ENCODE peak calls at places on chromosomes 11 and 22, in five cellular contexts. I is HCT116, P is endothelial cell of umbilical vein, S is right lobe of liver, K is tibial nerve. V is an unnamed sample.

GRCh38 chr11:87421422-87421821 is 383.7 kb downstream of the TMEM135 start:
- DNase-seq in S (peak; percentile 44), I (peak; percentile 68), P (peak; percentile 91), K (peak; percentile 91), V (peak; percentile 58)

GRCh38 chr11:74676596-74676995 is 54.6 kb downstream of the CHRDL2 start:
- DNase-seq in P (no peak), I (no peak), S (peak; percentile 8), K (no peak), V (peak; percentile 18)

GRCh38 chr11:26623076-26623666 is 51.1 kb upstream of the MUC15 start:
- DNase-seq in P (no peak), S (no peak), I (no peak), K (no peak), V (no peak)

GRCh38 chr11:108635106-108635505 is 29.8 kb upstream of the DDX10 start:
- DNase-seq in S (no peak), K (no peak), I (no peak), P (no peak), V (no peak)

GRCh38 chr11:104151404-104152204 is 12.3 kb downstream of the PDGFD start:
- DNase-seq in S (no peak), K (no peak), I (peak; percentile 16), P (peak; percentile 41), V (no peak)

GRCh38 chr11:11969380-11970215 is 38.8 kb downstream of the DKK3 start:
- DNase-seq in I (no peak), K (no peak), S (no peak), P (no peak), V (no peak)

GRCh38 chr11:93236741-93237675 is 39.2 kb upstream of the SLC36A4 start:
- DNase-seq in I (peak; percentile 34), P (peak; percentile 42), K (peak; percentile 40), S (no peak), V (no peak)

GRCh38 chr11:13316528-13316961 is 39.0 kb downstream of the BMAL1 start:
- DNase-seq in I (no peak), S (no peak), P (no peak), K (no peak), V (peak; percentile 26)

GRCh38 chr11:33435201-33435600 is 178.0 kb downstream of the HIPK3 start:
- DNase-seq in K (no peak), I (no peak), S (no peak), P (no peak), V (no peak)

GRCh38 chr11:77127674-77127968 is 425 bp upstream of the MYO7A start:
- DNase-seq in K (no peak), I (no peak), P (no peak), S (no peak), V (no peak)

GRCh38 chr22:43897751-43898261 is 6.0 kb upstream of the PNPLA5 start:
- DNase-seq in S (peak; percentile 90), I (no peak), K (no peak), P (no peak), V (no peak)

GRCh38 chr22:41361716-41362310 is 19.9 kb upstream of the TEF start:
- DNase-seq in I (no peak), P (no peak), K (no peak), S (no peak), V (no peak)

GRCh38 chr11:126153999-126154398 is 57.5 kb downstream of the RPUSD4 start:
- DNase-seq in P (peak; percentile 98), I (peak; percentile 10), K (no peak), S (no peak), V (no peak)

GRCh38 chr11:61123775-61124571 is 21.7 kb downstream of the CD5 start:
- DNase-seq in K (no peak), S (no peak), I (no peak), P (no peak), V (no peak)

GRCh38 chr11:126063510-126063858 is 818 bp upstream of the CDON start:
- DNase-seq in I (no peak), P (no peak), K (no peak), S (peak; percentile 89), V (no peak)

GRCh38 chr22:32543020-32543357 is 68.4 kb downstream of the FBXO7 start:
- DNase-seq in P (no peak), S (no peak), I (no peak), K (no peak), V (no peak)

GRCh38 chr22:32539631-32540449 is 65.2 kb downstream of the FBXO7 start:
- DNase-seq in S (peak; percentile 89), P (no peak), I (no peak), K (no peak), V (no peak)

GRCh38 chr22:32544953-32545558 is 70.4 kb downstream of the FBXO7 start:
- DNase-seq in P (no peak), I (no peak), S (no peak), K (no peak), V (no peak)

GRCh38 chr22:32541481-32541880 is 66.9 kb downstream of the FBXO7 start:
- DNase-seq in S (no peak), K (no peak), P (no peak), I (no peak), V (no peak)

DNA sequence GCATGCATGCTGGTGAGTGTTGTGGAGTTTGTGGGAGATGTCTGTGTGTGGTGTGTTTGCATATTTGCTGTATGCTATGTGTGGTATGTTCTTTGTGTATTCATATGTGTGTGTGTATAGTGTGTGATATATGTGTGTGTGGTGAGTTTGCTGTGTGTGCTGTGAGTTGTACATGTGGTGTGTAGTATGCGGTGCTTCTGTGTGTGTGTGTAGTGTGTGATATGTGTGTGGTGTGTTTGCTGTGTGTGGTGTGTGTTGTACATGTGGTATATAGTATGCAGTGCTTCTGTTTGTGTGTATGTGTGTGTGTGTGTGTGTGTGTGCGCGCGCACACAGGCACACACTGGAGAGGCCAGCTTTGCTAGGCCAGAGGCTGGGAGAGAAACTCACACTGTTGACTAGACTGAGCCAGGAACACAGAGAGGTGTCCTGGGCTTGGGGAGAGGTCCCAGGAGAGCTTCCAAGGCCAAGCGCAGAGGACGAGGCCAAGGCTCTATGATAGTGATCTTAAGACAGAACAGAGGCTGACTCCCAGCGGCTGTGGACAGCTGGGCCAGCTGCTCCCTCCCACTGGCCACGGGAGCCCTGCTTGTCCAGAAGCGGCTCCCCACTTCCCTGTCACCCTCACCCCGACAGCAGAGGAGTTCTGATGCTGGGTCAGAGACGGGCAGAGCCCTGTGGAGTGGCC is 67.9 kb downstream of the FBXO7 start:
- DNase-seq in P (no peak), I (no peak), K (peak; percentile 40), S (no peak), V (peak; percentile 77)
- H3K27ac ChIP-seq in P (no peak overlapping the region), I (no peak overlapping the region), K (peak overlapping the region; percentile 75), S (no peak overlapping the region), V (peak overlapping the region; percentile 77)

GRCh38 chr11:83195176-83195531 is 1.6 kb downstream of the ANKRD42 start:
- DNase-seq in I (no peak), P (no peak), S (no peak), K (no peak), V (no peak)
- TF ChIP-seq CTCF in I (no peak), P (no peak), S (no peak), K (no peak), V (no peak)

DNA sequence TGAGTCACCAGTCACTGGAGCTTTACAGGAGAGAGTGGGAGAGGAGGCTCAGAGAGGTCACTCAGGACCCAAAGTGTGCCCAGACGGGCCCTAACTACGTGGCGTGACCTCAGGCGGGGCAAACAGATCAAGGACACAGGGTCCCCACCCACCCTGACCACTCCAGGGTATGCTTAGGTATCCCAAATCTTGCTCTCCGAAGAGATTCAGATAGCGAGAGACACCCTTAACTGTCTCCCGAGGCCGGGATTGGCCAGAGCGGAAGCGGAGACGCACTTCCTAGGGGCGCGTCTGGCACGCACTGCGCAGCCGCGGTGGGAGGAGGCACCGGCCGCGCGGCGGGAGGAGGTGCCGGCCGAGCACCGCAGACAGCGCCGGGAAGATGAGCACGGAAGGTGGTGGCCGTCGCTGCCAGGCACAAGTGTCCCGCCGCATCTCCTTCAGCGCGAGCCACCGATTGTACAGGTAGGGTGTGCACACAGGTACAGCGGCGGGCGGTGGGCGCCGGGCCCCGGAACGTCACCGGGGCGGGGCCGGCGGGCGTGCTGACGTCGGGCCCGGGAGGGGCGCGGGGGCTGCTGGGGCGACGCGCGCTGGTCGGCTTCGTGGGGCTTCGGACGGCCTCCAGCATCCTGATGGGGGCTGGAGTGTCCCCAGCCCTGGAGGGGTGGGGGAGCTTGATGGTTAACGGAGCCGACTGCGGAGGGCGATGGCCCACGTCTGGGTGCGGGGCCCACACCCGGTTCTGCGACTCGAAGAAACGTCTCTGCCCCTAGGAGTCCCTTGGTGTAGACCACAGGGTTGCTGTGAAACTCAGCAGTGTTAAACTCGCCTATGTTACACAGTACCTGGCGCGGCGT is at the start of gene PTS:
- DNase-seq in S (peak; percentile 92), I (peak; percentile 72), K (peak; percentile 79), P (peak; percentile 87), V (peak; percentile 86)
- TF ChIP-seq POLR2A in S (peak; percentile 97), I (peak; percentile 85), K (peak; percentile 97), P (peak; percentile 96), V (peak; percentile 98)

GRCh38 chr11:95584180-95584579 is 205.4 kb downstream of the FAM76B start:
- DNase-seq in I (no peak), P (no peak), S (no peak), K (no peak), V (no peak)
- H3K27ac ChIP-seq in I (no peak overlapping the region), P (no peak overlapping the region), S (no peak overlapping the region), K (peak overlapping the region; percentile 78), V (no peak overlapping the region)